ENCODE peak calls at places on chromosomes 7 and 10, in six cellular contexts. One of them, this sample, is unnamed.

GRCh38 chr7:92808635-92809034 is 27.7 kb downstream of the CDK6 start:
- DNase-seq in SK-N-SH: no peak
- DNase-seq in tibial nerve: no peak
- DNase-seq in ovary: no peak
- DNase-seq in A549: no peak
- DNase-seq in K562: no peak
- DNase-seq in this sample: no peak

GRCh38 chr10:52688906-52689305 is 83.7 kb downstream of the MBL2 start:
- DNase-seq in SK-N-SH: no peak
- DNase-seq in tibial nerve: no peak
- DNase-seq in ovary: no peak
- DNase-seq in A549: no peak
- DNase-seq in K562: no peak
- DNase-seq in this sample: no peak

GRCh38 chr10:26474062-26474461 is 35.9 kb downstream of the APBB1IP start:
- DNase-seq in SK-N-SH: no peak
- DNase-seq in tibial nerve: no peak
- DNase-seq in ovary: no peak
- DNase-seq in A549: no peak
- DNase-seq in K562: no peak
- DNase-seq in this sample: no peak

GRCh38 chr10:34762156-34762555 is 52.9 kb downstream of the PARD3 start:
- DNase-seq in SK-N-SH: no peak
- DNase-seq in tibial nerve: no peak
- DNase-seq in ovary: no peak
- DNase-seq in A549: no peak
- DNase-seq in K562: no peak
- DNase-seq in this sample: no peak

GRCh38 chr10:97849101-97849490 is 547 bp upstream of the GOLGA7B start:
- DNase-seq in SK-N-SH: peak
- DNase-seq in tibial nerve: no peak
- DNase-seq in ovary: no peak
- DNase-seq in A549: no peak
- DNase-seq in K562: no peak
- DNase-seq in this sample: no peak

GRCh38 chr7:412313-412710 is 107.3 kb downstream of the PDGFA start:
- DNase-seq in SK-N-SH: peak
- DNase-seq in tibial nerve: no peak
- DNase-seq in ovary: peak
- DNase-seq in A549: no peak
- DNase-seq in K562: no peak
- DNase-seq in this sample: no peak

GRCh38 chr7:127253289-127254162 is 785 bp upstream of the GRM8 start:
- DNase-seq in SK-N-SH: peak
- DNase-seq in tibial nerve: peak
- DNase-seq in ovary: peak
- DNase-seq in A549: peak
- DNase-seq in K562: peak
- DNase-seq in this sample: peak

GRCh38 chr7:459584-460373 is 59.9 kb downstream of the PDGFA start:
- DNase-seq in SK-N-SH: no peak
- DNase-seq in tibial nerve: no peak
- DNase-seq in ovary: no peak
- DNase-seq in A549: no peak
- DNase-seq in K562: no peak
- DNase-seq in this sample: no peak

GRCh38 chr10:116113721-116114501 is 159.1 kb downstream of the GFRA1 start:
- DNase-seq in SK-N-SH: no peak
- DNase-seq in tibial nerve: no peak
- DNase-seq in ovary: no peak
- DNase-seq in A549: peak
- DNase-seq in K562: no peak
- DNase-seq in this sample: no peak

GRCh38 chr10:6223981-6224380 is 21.2 kb downstream of the PFKFB3 start:
- DNase-seq in SK-N-SH: peak
- DNase-seq in tibial nerve: no peak
- DNase-seq in ovary: no peak
- DNase-seq in A549: no peak
- DNase-seq in K562: no peak
- DNase-seq in this sample: no peak

GRCh38 chr7:27051451-27051850 is 44.3 kb downstream of the HOXA1 start:
- DNase-seq in SK-N-SH: no peak
- DNase-seq in tibial nerve: no peak
- DNase-seq in ovary: no peak
- DNase-seq in A549: no peak
- DNase-seq in K562: no peak
- DNase-seq in this sample: no peak

GRCh38 chr10:57018452-57018851 is 657.4 kb upstream of the ZWINT start:
- DNase-seq in SK-N-SH: no peak
- DNase-seq in tibial nerve: no peak
- DNase-seq in ovary: no peak
- DNase-seq in A549: no peak
- DNase-seq in K562: no peak
- DNase-seq in this sample: no peak
- TF ChIP-seq EP300 in SK-N-SH: no peak
- TF ChIP-seq EP300 in tibial nerve: no peak
- TF ChIP-seq EP300 in ovary: no peak
- TF ChIP-seq EP300 in A549: no peak
- TF ChIP-seq EP300 in K562: no peak
- TF ChIP-seq EP300 in this sample: no peak

DNA sequence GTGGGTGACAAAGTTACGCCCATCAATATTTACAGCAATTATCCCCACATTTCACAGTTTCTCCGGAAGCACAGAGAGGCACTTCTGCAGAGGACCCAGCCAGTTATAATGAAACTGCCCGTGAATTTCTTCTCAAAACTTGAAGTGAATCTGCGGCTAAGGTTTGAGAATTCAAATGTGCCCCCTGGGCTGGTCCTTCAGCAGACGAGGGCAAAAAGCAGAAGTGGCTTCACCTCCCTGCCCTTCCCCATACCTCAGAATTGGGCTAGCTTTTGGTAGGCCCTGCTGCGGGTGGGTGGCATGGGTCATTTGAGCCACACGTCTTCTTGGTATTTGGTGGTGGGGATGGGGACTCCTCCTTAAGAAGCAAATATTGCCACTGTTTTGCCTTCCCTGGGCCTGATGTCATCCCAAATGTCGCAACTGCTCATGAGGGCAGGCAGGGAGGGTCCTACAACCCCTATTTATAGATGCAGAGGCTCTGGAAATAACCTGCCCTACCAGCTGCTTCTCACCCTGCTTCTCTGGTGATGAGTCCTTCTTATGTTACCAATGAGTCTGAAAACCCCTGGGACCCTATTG is 16.6 kb upstream of the WDFY4 start:
- DNase-seq in SK-N-SH: no peak
- DNase-seq in tibial nerve: no peak
- DNase-seq in ovary: no peak
- DNase-seq in A549: no peak
- DNase-seq in K562: no peak
- DNase-seq in this sample: no peak
- TF ChIP-seq EP300 in SK-N-SH: no peak
- TF ChIP-seq EP300 in tibial nerve: no peak
- TF ChIP-seq EP300 in ovary: no peak
- TF ChIP-seq EP300 in A549: no peak
- TF ChIP-seq EP300 in K562: no peak
- TF ChIP-seq EP300 in this sample: no peak

DNA sequence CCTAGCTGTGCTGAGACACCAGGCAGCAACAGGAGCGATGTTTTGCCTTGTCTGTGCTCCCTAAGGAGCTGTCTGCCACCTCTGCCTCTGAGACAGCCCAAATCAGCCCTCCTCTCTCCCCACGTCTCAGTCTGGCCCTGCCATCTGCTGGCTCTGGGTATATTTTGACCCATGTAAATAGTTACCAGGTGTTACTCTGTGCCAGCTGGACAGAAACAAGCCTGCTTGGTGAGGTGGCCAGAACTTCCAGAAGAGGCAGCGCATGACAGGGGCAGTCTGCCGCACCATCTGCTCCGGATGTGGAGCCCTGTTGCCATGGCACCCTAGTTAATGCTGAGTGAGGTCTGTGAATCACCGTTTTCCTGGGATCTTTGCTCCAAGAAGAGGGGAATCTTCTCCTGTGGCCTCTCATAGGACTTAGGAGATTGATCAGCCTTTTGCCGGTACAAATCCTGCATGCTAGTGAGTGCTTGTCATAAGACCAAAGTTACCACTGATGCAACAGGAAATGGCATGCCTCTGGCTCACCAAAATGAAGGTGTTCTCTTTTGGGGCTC is 31.8 kb downstream of the GSTO2 start:
- DNase-seq in SK-N-SH: peak
- DNase-seq in tibial nerve: no peak
- DNase-seq in ovary: peak
- DNase-seq in A549: peak
- DNase-seq in K562: no peak
- DNase-seq in this sample: no peak
- TF ChIP-seq EP300 in SK-N-SH: no peak
- TF ChIP-seq EP300 in tibial nerve: no peak
- TF ChIP-seq EP300 in ovary: no peak
- TF ChIP-seq EP300 in A549: no peak
- TF ChIP-seq EP300 in K562: no peak
- TF ChIP-seq EP300 in this sample: no peak

GRCh38 chr7:43364391-43364790 is 218.5 kb upstream of the STK17A start:
- DNase-seq in SK-N-SH: no peak
- DNase-seq in tibial nerve: no peak
- DNase-seq in ovary: no peak
- DNase-seq in A549: no peak
- DNase-seq in K562: peak
- DNase-seq in this sample: no peak

GRCh38 chr7:43362652-43363428 is 220.1 kb upstream of the STK17A start:
- DNase-seq in SK-N-SH: peak
- DNase-seq in tibial nerve: peak
- DNase-seq in ovary: peak
- DNase-seq in A549: peak
- DNase-seq in K562: no peak
- DNase-seq in this sample: no peak

DNA sequence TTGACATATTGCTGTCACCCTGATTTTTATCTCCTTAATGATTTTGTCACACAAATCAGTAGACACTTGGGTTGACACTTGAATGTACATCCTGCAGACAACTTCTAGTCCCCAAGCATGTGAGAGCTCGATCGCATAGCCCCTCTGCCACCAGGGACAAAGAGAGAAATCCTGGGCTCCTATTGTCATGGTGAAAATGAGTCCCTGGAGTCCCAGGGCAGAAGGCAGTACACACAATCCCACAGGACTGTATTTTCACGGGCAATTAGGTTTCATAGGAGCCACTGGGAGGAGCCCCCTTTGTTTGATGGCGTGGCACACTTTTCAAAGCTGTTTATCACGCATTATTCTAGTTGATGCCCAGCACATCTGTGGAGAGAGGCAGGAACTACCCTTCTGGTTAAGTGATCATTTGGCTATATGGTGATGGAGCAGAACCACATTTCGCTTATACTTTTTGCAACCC is 219.4 kb upstream of the STK17A start:
- DNase-seq in SK-N-SH: no peak
- DNase-seq in tibial nerve: no peak
- DNase-seq in ovary: no peak
- DNase-seq in A549: no peak
- DNase-seq in K562: no peak
- DNase-seq in this sample: no peak
- TF ChIP-seq EP300 in SK-N-SH: no peak
- TF ChIP-seq EP300 in tibial nerve: no peak
- TF ChIP-seq EP300 in ovary: no peak
- TF ChIP-seq EP300 in A549: no peak
- TF ChIP-seq EP300 in K562: no peak
- TF ChIP-seq EP300 in this sample: no peak

DNA sequence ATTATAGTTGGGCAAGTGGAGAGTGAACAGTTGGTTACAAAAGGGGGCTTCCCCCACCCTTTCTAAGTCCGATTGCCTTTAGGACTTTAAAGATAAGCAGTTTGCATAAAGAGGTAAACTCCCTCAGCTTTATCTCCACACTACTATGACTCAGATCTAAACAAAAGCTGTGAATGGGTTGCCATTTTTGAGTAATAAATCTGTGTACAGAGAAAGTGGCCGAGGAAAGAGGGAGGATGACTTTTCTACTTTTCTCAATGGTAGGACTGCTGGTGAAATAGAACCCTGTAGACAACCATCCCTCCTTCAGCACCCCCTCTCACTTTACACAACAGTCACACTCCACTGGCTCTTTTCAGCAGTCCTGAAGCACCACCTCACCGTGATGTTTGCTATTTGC is 71.2 kb downstream of the DNMBP start:
- DNase-seq in SK-N-SH: no peak
- DNase-seq in tibial nerve: no peak
- DNase-seq in ovary: no peak
- DNase-seq in A549: no peak
- DNase-seq in K562: no peak
- DNase-seq in this sample: no peak
- TF ChIP-seq EP300 in SK-N-SH: no peak
- TF ChIP-seq EP300 in tibial nerve: no peak
- TF ChIP-seq EP300 in ovary: no peak
- TF ChIP-seq EP300 in A549: no peak
- TF ChIP-seq EP300 in K562: no peak
- TF ChIP-seq EP300 in this sample: no peak

This sample was measured in HepG2.